ENCODE peak calls at places on chromosome 22, in four cellular contexts. K, X, B and F are unnamed samples.

GRCh38 chr22:44382461-44383038 is 69.8 kb upstream of the SHISAL1 start:
- DNase-seq in K (no peak), X (no peak), B (no peak), F (no peak)

GRCh38 chr22:20568502-20569058 is 61.2 kb downstream of the MED15 start:
- DNase-seq in K (peak), X (no peak), B (no peak), F (no peak)

GRCh38 chr22:43293661-43294392 is 49.3 kb downstream of the SCUBE1 start:
- DNase-seq in K (no peak), X (no peak), B (peak), F (no peak)

GRCh38 chr22:21698430-21699329 is 32.9 kb downstream of the PPIL2 start:
- DNase-seq in K (no peak), X (no peak), B (no peak), F (no peak)

GRCh38 chr22:25694167-25694907 is 47.7 kb upstream of the MYO18B start:
- DNase-seq in K (no peak), X (no peak), B (no peak), F (no peak)

GRCh38 chr22:35353318-35353717 is 27.6 kb upstream of the HMOX1 start:
- DNase-seq in K (no peak), X (no peak), B (no peak), F (no peak)

GRCh38 chr22:43287441-43287840 is 55.7 kb downstream of the SCUBE1 start:
- DNase-seq in K (no peak), X (no peak), B (no peak), F (no peak)

GRCh38 chr22:40324468-40325305 is 21.6 kb upstream of the ADSL start:
- DNase-seq in K (no peak), X (no peak), B (no peak), F (peak)

GRCh38 chr22:27133951-27134664 is 476.7 kb downstream of the MIAT start:
- DNase-seq in K (no peak), X (no peak), B (no peak), F (peak)

GRCh38 chr22:43085658-43086606 is 3.3 kb downstream of the TTLL1 start:
- DNase-seq in K (no peak), X (no peak), B (no peak), F (no peak)

GRCh38 chr22:49972163-49973017 is 11.8 kb downstream of the PIM3 start:
- DNase-seq in K (peak), X (no peak), B (no peak), F (peak)

GRCh38 chr22:49151256-49152131 is 676.2 kb downstream of the BRD1 start:
- DNase-seq in K (no peak), X (no peak), B (no peak), F (no peak)

GRCh38 chr22:46694423-46695170 is 43.5 kb downstream of the CERK start:
- DNase-seq in K (no peak), X (no peak), B (no peak), F (no peak)

GRCh38 chr22:27348634-27349033 is 452.9 kb downstream of the MN1 start:
- DNase-seq in K (peak), X (no peak), B (no peak), F (no peak)

GRCh38 chr22:36257948-36258674 is 5.2 kb downstream of the APOL1 start:
- DNase-seq in K (no peak), X (no peak), B (no peak), F (no peak)

GRCh38 chr22:32826537-32826936 is 25.0 kb downstream of the TIMP3 start:
- DNase-seq in K (no peak), X (no peak), B (no peak), F (no peak)

GRCh38 chr22:29343313-29343805 is 27.9 kb upstream of the RASL10A start:
- DNase-seq in K (peak), X (no peak), B (no peak), F (no peak)

GRCh38 chr22:24303007-24303406 is 32.4 kb downstream of the SPECC1L start:
- DNase-seq in K (no peak), X (no peak), B (no peak), F (no peak)

GRCh38 chr22:50656122-50657070 is 16.2 kb upstream of the SHANK3 start:
- DNase-seq in K (no peak), X (no peak), B (no peak), F (no peak)

GRCh38 chr22:49971232-49972162 is 10.9 kb downstream of the PIM3 start:
- DNase-seq in K (peak), X (peak), B (no peak), F (peak)

GRCh38 chr22:28366856-28367255 is 312.8 kb downstream of the TTC28 start:
- DNase-seq in K (no peak), X (no peak), B (no peak), F (no peak)

GRCh38 chr22:47600281-47600680 is 837.8 kb downstream of the TBC1D22A start:
- DNase-seq in K (no peak), X (no peak), B (no peak), F (no peak)

GRCh38 chr22:43975041-43975440 is 19.8 kb downstream of the SAMM50 start:
- DNase-seq in K (no peak), X (no peak), B (no peak), F (no peak)

GRCh38 chr22:19974233-19974861 is 32.7 kb upstream of the TXNRD2 start:
- DNase-seq in K (peak), X (no peak), B (peak), F (no peak)

GRCh38 chr22:50002791-50003190 is 9.8 kb downstream of the IL17REL start:
- DNase-seq in K (no peak), X (no peak), B (no peak), F (no peak)

GRCh38 chr22:38103641-38104040 is 6.8 kb downstream of the BAIAP2L2 start:
- DNase-seq in K (no peak), X (no peak), B (no peak), F (no peak)

GRCh38 chr22:25845985-25846745 is 104.2 kb downstream of the MYO18B start:
- DNase-seq in K (no peak), X (no peak), B (no peak), F (peak)

GRCh38 chr22:24831678-24832077 is 25.7 kb downstream of the SGSM1 start:
- DNase-seq in K (no peak), X (no peak), B (no peak), F (no peak)

GRCh38 chr22:50498322-50498861 is 9.1 kb downstream of the LMF2 start:
- DNase-seq in K (peak), X (peak), B (peak), F (peak)

GRCh38 chr22:50267591-50268390 is 2.4 kb downstream of the MAPK11 start:
- DNase-seq in K (peak), X (no peak), B (no peak), F (peak)

GRCh38 chr22:25049770-25050169 is 97.3 kb downstream of the KIAA1671 start:
- DNase-seq in K (no peak), X (no peak), B (no peak), F (no peak)